ENCODE peak calls at places on chromosomes 11 and 22, in eight cellular contexts. L, C, U, B, J, Y, G and F are unnamed samples.

GRCh38 chr11:41245704-41246398 is 213.6 kb downstream of the LRRC4C start:
- DNase-seq in B (no peak), J (no peak), Y (no peak), L (no peak), U (no peak), G (no peak), C (no peak), F (peak)

GRCh38 chr11:830295-831131 is 2.2 kb upstream of the CD151 start:
- DNase-seq in B (peak), U (no peak), C (peak), Y (peak), J (peak), G (peak), L (peak), F (peak)

GRCh38 chr22:37632174-37633081 is 7.0 kb upstream of the SH3BP1 start:
- DNase-seq in G (no peak), U (no peak), C (no peak), Y (no peak), J (no peak), L (no peak), B (no peak), F (no peak)

GRCh38 chr22:29695129-29695926 is 24.5 kb upstream of the CABP7 start:
- DNase-seq in Y (no peak), B (no peak), C (peak), L (no peak), J (no peak), G (no peak), U (no peak), F (no peak)

GRCh38 chr22:23457586-23457985 is 122.5 kb downstream of the IGLL1 start:
- DNase-seq in B (no peak), U (no peak), C (no peak), Y (no peak), G (no peak), L (no peak), J (no peak), F (no peak)

GRCh38 chr11:69641681-69642548 is 959 bp downstream of the CCND1 start:
- DNase-seq in Y (no peak), J (no peak), B (no peak), C (no peak), L (no peak), U (no peak), G (no peak), F (no peak)

GRCh38 chr22:27238935-27239510 is 562.5 kb downstream of the MN1 start:
- DNase-seq in B (no peak), Y (no peak), L (no peak), J (peak), U (no peak), C (no peak), G (no peak), F (no peak)

GRCh38 chr11:123188508-123189165 is 6.4 kb downstream of the CLMP start:
- DNase-seq in C (no peak), B (no peak), U (no peak), G (no peak), L (no peak), Y (no peak), J (peak), F (no peak)